ENCODE peak calls at places on chromosome 1, in four cellular contexts. Q is naive thymus-derived CD8-positive, alpha-beta T cell; E is GM19239; D is IMR-90. Z is an unnamed sample.

GRCh38 chr1:36183309-36183856 is 27.4 kb downstream of the MAP7D1 start:
- DNase-seq in Q (no peak), E (no peak), D (no peak), Z (no peak)

GRCh38 chr1:20385630-20386029 is 95.0 kb downstream of the VWA5B1 start:
- DNase-seq in Q (no peak), E (no peak), D (no peak), Z (no peak)

GRCh38 chr1:119878171-119878570 is 18.1 kb downstream of the ADAM30 start:
- DNase-seq in Q (no peak), E (no peak), D (no peak), Z (no peak)

GRCh38 chr1:36947384-36947783 is 86.9 kb downstream of the GRIK3 start:
- DNase-seq in Q (no peak), E (no peak), D (no peak), Z (no peak)

GRCh38 chr1:10597492-10597891 is 122.7 kb downstream of the PEX14 start:
- DNase-seq in Q (no peak), E (no peak), D (no peak), Z (no peak)

GRCh38 chr1:84402060-84402459 is 3.8 kb downstream of the DNASE2B start:
- DNase-seq in Q (no peak), E (no peak), D (peak), Z (no peak)

GRCh38 chr1:37486680-37487618 is 12.6 kb downstream of the ZC3H12A start:
- DNase-seq in Q (peak), E (peak), D (peak), Z (peak)

GRCh38 chr1:232950197-232950918 is at the start of gene NTPCR:
- DNase-seq in Q (peak), E (peak), D (peak), Z (peak)

GRCh38 chr1:24142546-24143431 is at the start of gene IL22RA1:
- DNase-seq in Q (no peak), E (no peak), D (peak), Z (peak)

GRCh38 chr1:42730988-42731387 is 9.0 kb downstream of the CLDN19 start:
- DNase-seq in Q (no peak), E (no peak), D (no peak), Z (peak)